ENCODE peak calls at places on chromosome 15, in five cellular contexts. One of them, this sample, is unnamed.

GRCh38 chr15:96337354-96337990 is 7.0 kb downstream of the NR2F2 start:
- DNase-seq in H9: no peak
- DNase-seq in brain microvascular endothelial cell: peak
- DNase-seq in transverse colon: peak
- DNase-seq in B cell: no peak
- DNase-seq in this sample: no peak

GRCh38 chr15:57401546-57401945 is 25.2 kb downstream of the CGNL1 start:
- DNase-seq in H9: no peak
- DNase-seq in brain microvascular endothelial cell: no peak
- DNase-seq in transverse colon: no peak
- DNase-seq in B cell: no peak
- DNase-seq in this sample: no peak

GRCh38 chr15:91942676-91943417 is 89.3 kb downstream of the SLCO3A1 start:
- DNase-seq in H9: no peak
- DNase-seq in brain microvascular endothelial cell: peak
- DNase-seq in transverse colon: peak
- DNase-seq in B cell: no peak
- DNase-seq in this sample: no peak

GRCh38 chr15:34855893-34856292 is 60.5 kb upstream of the ACTC1 start:
- DNase-seq in H9: no peak
- DNase-seq in brain microvascular endothelial cell: no peak
- DNase-seq in transverse colon: no peak
- DNase-seq in B cell: no peak
- DNase-seq in this sample: no peak

GRCh38 chr15:39053480-39053879 is 488.9 kb upstream of the RASGRP1 start:
- DNase-seq in H9: no peak
- DNase-seq in brain microvascular endothelial cell: no peak
- DNase-seq in transverse colon: no peak
- DNase-seq in B cell: no peak
- DNase-seq in this sample: no peak

GRCh38 chr15:53591041-53591440 is 168.4 kb downstream of the WDR72 start:
- DNase-seq in H9: no peak
- DNase-seq in brain microvascular endothelial cell: no peak
- DNase-seq in transverse colon: no peak
- DNase-seq in B cell: no peak
- DNase-seq in this sample: no peak

GRCh38 chr15:58355352-58355964 is 76.3 kb upstream of the LIPC start:
- DNase-seq in H9: no peak
- DNase-seq in brain microvascular endothelial cell: no peak
- DNase-seq in transverse colon: no peak
- DNase-seq in B cell: no peak
- DNase-seq in this sample: no peak

GRCh38 chr15:29920515-29920914 is 98.2 kb upstream of the TJP1 start:
- DNase-seq in H9: no peak
- DNase-seq in brain microvascular endothelial cell: no peak
- DNase-seq in transverse colon: no peak
- DNase-seq in B cell: no peak
- DNase-seq in this sample: no peak

GRCh38 chr15:83209333-83209732 is 1.7 kb upstream of the HDGFL3 start:
- DNase-seq in H9: peak
- DNase-seq in brain microvascular endothelial cell: no peak
- DNase-seq in transverse colon: no peak
- DNase-seq in B cell: no peak
- DNase-seq in this sample: no peak

GRCh38 chr15:34927726-34928125 is 41.8 kb downstream of the AQR start:
- DNase-seq in H9: no peak
- DNase-seq in brain microvascular endothelial cell: no peak
- DNase-seq in transverse colon: no peak
- DNase-seq in B cell: no peak
- DNase-seq in this sample: no peak

GRCh38 chr15:81101894-81102815 is 31.9 kb upstream of the CFAP161 start:
- DNase-seq in H9: no peak
- DNase-seq in brain microvascular endothelial cell: no peak
- DNase-seq in transverse colon: no peak
- DNase-seq in B cell: no peak
- DNase-seq in this sample: no peak

GRCh38 chr15:45801543-45801942 is 166.7 kb downstream of the SQOR start:
- DNase-seq in H9: no peak
- DNase-seq in brain microvascular endothelial cell: no peak
- DNase-seq in transverse colon: no peak
- DNase-seq in B cell: no peak
- DNase-seq in this sample: no peak

GRCh38 chr15:57806003-57806402 is 99.5 kb downstream of the POLR2M start:
- DNase-seq in H9: no peak
- DNase-seq in brain microvascular endothelial cell: no peak
- DNase-seq in transverse colon: no peak
- DNase-seq in B cell: no peak
- DNase-seq in this sample: no peak

GRCh38 chr15:82045179-82045891 is 483 bp downstream of the MEX3B start:
- DNase-seq in H9: peak
- DNase-seq in brain microvascular endothelial cell: peak
- DNase-seq in transverse colon: peak
- DNase-seq in B cell: peak
- DNase-seq in this sample: peak

GRCh38 chr15:68319997-68320396 is 42.5 kb downstream of the FEM1B start:
- DNase-seq in H9: no peak
- DNase-seq in brain microvascular endothelial cell: no peak
- DNase-seq in transverse colon: no peak
- DNase-seq in B cell: no peak
- DNase-seq in this sample: no peak

GRCh38 chr15:81016253-81017068 is 15.7 kb downstream of the TLNRD1 start:
- DNase-seq in H9: no peak
- DNase-seq in brain microvascular endothelial cell: no peak
- DNase-seq in transverse colon: no peak
- DNase-seq in B cell: no peak
- DNase-seq in this sample: no peak

GRCh38 chr15:27454281-27455060 is 483.5 kb downstream of the GABRG3 start:
- DNase-seq in H9: no peak
- DNase-seq in brain microvascular endothelial cell: peak
- DNase-seq in transverse colon: no peak
- DNase-seq in B cell: no peak
- DNase-seq in this sample: no peak

GRCh38 chr15:57696146-57696545 is 10.4 kb upstream of the POLR2M start:
- DNase-seq in H9: no peak
- DNase-seq in brain microvascular endothelial cell: no peak
- DNase-seq in transverse colon: no peak
- DNase-seq in B cell: no peak
- DNase-seq in this sample: no peak

GRCh38 chr15:67082007-67082536 is 16.7 kb downstream of the SMAD3 start:
- DNase-seq in H9: no peak
- DNase-seq in brain microvascular endothelial cell: no peak
- DNase-seq in transverse colon: peak
- DNase-seq in B cell: peak
- DNase-seq in this sample: no peak

GRCh38 chr15:83250766-83251165 is 33.7 kb downstream of the BNC1 start:
- DNase-seq in H9: no peak
- DNase-seq in brain microvascular endothelial cell: no peak
- DNase-seq in transverse colon: no peak
- DNase-seq in B cell: no peak
- DNase-seq in this sample: no peak

GRCh38 chr15:75145027-75145841 is 56.4 kb upstream of the C15orf39 start:
- DNase-seq in H9: no peak
- DNase-seq in brain microvascular endothelial cell: no peak
- DNase-seq in transverse colon: no peak
- DNase-seq in B cell: no peak
- DNase-seq in this sample: no peak

GRCh38 chr15:70141376-70142071 is 43.8 kb upstream of the TLE3 start:
- DNase-seq in H9: no peak
- DNase-seq in brain microvascular endothelial cell: no peak
- DNase-seq in transverse colon: no peak
- DNase-seq in B cell: no peak
- DNase-seq in this sample: no peak

GRCh38 chr15:40257656-40258450 is 19.0 kb downstream of the PAK6 start:
- DNase-seq in H9: no peak
- DNase-seq in brain microvascular endothelial cell: no peak
- DNase-seq in transverse colon: no peak
- DNase-seq in B cell: no peak
- DNase-seq in this sample: no peak

DNA sequence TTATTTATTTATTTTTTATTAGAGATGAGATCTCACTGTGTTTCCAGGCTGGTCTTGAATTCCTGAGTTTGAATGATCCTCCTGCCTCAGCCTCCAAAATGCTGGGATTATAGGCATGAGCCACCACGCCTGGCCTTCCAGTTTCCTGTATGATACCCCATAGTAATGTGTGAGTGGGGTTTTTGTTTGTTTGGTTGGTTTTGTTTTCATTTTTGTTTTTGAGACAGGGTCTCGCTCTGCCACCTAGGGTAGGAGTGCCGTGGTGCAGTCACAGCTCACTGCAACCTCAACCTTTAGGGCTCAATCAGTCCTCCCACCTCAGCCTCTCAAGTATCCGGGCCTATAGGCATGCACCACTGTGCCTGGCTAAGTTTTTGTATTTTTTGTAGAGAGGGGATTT is 30.9 kb downstream of the GOLM2 start:
- DNase-seq in H9: no peak
- DNase-seq in brain microvascular endothelial cell: no peak
- DNase-seq in transverse colon: no peak
- DNase-seq in B cell: peak
- DNase-seq in this sample: peak
- TF ChIP-seq CTCF in H9: peak
- TF ChIP-seq CTCF in brain microvascular endothelial cell: no peak
- TF ChIP-seq CTCF in transverse colon: no peak
- TF ChIP-seq CTCF in B cell: peak
- TF ChIP-seq CTCF in this sample: peak

GRCh38 chr15:63360170-63360569 is 21.5 kb downstream of the CA12 start:
- DNase-seq in H9: no peak
- DNase-seq in brain microvascular endothelial cell: no peak
- DNase-seq in transverse colon: no peak
- DNase-seq in B cell: no peak
- DNase-seq in this sample: no peak

GRCh38 chr15:63363292-63363691 is 18.4 kb downstream of the CA12 start:
- DNase-seq in H9: no peak
- DNase-seq in brain microvascular endothelial cell: no peak
- DNase-seq in transverse colon: no peak
- DNase-seq in B cell: no peak
- DNase-seq in this sample: no peak

GRCh38 chr15:63364293-63365003 is 17.2 kb downstream of the CA12 start:
- DNase-seq in H9: no peak
- DNase-seq in brain microvascular endothelial cell: no peak
- DNase-seq in transverse colon: no peak
- DNase-seq in B cell: no peak
- DNase-seq in this sample: no peak

GRCh38 chr15:63362873-63363272 is 18.8 kb downstream of the CA12 start:
- DNase-seq in H9: no peak
- DNase-seq in brain microvascular endothelial cell: no peak
- DNase-seq in transverse colon: no peak
- DNase-seq in B cell: no peak
- DNase-seq in this sample: no peak

DNA sequence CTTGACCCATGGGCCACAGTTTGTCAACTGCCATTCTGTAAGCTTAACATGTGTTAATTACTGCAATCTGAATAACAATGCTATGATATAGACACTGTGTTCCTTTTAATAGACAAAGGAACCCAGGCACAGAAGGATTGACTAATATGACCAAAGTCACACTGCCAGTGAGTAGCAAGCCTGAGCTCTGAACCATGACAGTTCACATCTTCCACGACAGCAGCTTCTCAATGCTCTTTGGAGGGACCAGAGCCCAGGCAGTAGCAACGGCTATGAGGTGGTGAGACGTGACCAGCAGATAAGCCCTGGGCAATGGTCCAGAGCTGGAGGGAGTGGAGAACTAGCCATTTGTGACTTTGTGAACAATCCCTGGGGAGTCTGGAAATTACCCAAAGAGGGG is 19.4 kb downstream of the CA12 start:
- DNase-seq in H9: no peak
- DNase-seq in brain microvascular endothelial cell: peak
- DNase-seq in transverse colon: peak
- DNase-seq in B cell: no peak
- DNase-seq in this sample: no peak
- TF ChIP-seq CTCF in H9: no peak
- TF ChIP-seq CTCF in brain microvascular endothelial cell: no peak
- TF ChIP-seq CTCF in transverse colon: no peak
- TF ChIP-seq CTCF in B cell: no peak
- TF ChIP-seq CTCF in this sample: no peak

DNA sequence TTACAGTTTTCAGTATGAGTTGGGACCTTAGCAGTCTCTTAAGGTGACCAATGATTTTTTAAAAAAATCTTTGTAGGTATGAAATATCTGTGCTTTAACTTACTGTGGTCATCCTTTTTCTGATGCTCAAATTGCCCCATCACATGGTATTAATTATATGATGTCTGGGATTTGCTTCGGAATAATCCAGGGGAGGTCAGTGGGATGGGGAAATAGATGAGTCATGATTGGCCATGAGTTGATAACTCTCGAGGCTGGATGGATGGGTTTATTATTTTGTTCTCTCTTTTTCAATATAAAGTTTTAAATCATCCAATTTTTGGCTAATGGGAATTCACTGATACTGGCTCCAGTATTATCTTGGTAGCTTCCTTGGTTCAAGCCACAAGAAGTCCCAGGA is 370.3 kb upstream of the TPM1 start:
- DNase-seq in H9: no peak
- DNase-seq in brain microvascular endothelial cell: peak
- DNase-seq in transverse colon: no peak
- DNase-seq in B cell: no peak
- DNase-seq in this sample: no peak
- TF ChIP-seq CTCF in H9: no peak
- TF ChIP-seq CTCF in brain microvascular endothelial cell: no peak
- TF ChIP-seq CTCF in transverse colon: no peak
- TF ChIP-seq CTCF in B cell: no peak
- TF ChIP-seq CTCF in this sample: no peak

GRCh38 chr15:55231455-55231854 is 34.7 kb upstream of the RSL24D1 start:
- DNase-seq in H9: no peak
- DNase-seq in brain microvascular endothelial cell: no peak
- DNase-seq in transverse colon: no peak
- DNase-seq in B cell: no peak
- DNase-seq in this sample: no peak
- TF ChIP-seq CTCF in H9: no peak
- TF ChIP-seq CTCF in brain microvascular endothelial cell: no peak
- TF ChIP-seq CTCF in transverse colon: no peak
- TF ChIP-seq CTCF in B cell: no peak
- TF ChIP-seq CTCF in this sample: no peak

DNA sequence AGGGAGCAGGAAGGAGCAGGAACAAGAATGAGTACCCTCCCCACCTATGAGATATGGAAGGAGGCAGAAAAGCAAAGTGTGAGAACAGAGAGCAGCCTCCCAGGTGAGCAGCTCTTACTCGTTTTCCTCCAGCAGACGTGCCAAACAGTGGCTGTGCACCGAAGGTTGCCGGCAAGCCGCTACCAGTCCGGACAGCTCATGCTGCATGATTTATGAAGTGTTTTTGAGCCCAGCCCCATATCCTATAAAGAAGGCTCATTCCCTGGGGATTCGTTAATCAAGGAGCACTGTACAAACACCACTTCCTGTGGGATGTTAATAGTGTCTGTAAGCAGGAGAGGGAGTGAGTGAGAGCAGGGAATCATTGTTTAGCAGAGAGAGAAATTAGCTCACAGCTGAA is 118.3 kb upstream of the FOXB1 start:
- DNase-seq in H9: no peak
- DNase-seq in brain microvascular endothelial cell: no peak
- DNase-seq in transverse colon: no peak
- DNase-seq in B cell: no peak
- DNase-seq in this sample: no peak
- TF ChIP-seq CTCF in H9: no peak
- TF ChIP-seq CTCF in brain microvascular endothelial cell: no peak
- TF ChIP-seq CTCF in transverse colon: no peak
- TF ChIP-seq CTCF in B cell: no peak
- TF ChIP-seq CTCF in this sample: no peak

GRCh38 chr15:77031376-77032050 is 36.6 kb downstream of the PSTPIP1 start:
- DNase-seq in H9: peak
- DNase-seq in brain microvascular endothelial cell: no peak
- DNase-seq in transverse colon: peak
- DNase-seq in B cell: peak
- DNase-seq in this sample: peak
- TF ChIP-seq CTCF in H9: no peak
- TF ChIP-seq CTCF in brain microvascular endothelial cell: no peak
- TF ChIP-seq CTCF in transverse colon: no peak
- TF ChIP-seq CTCF in B cell: peak
- TF ChIP-seq CTCF in this sample: peak